ENCODE peak calls at places on chromosomes 1 and 21, in five cellular contexts. F is T-cell, Z is NCI-H146, L is cardiac fibroblast, O is nucleus accumbens. X is an unnamed sample.

GRCh38 chr1:44326066-44326701 is 28.9 kb downstream of the ERI3 start:
- DNase-seq in F (no peak), Z (no peak), L (peak; percentile 8), O (no peak), X (no peak)

GRCh38 chr1:157363660-157364140 is 188.6 kb downstream of the FCRL5 start:
- DNase-seq in F (no peak), Z (peak; percentile 44), L (peak; percentile 48), O (no peak), X (peak; percentile 79)

GRCh38 chr1:179798213-179798863 is 55.2 kb downstream of the FAM163A start:
- DNase-seq in F (no peak), Z (no peak), L (no peak), O (no peak), X (no peak)

GRCh38 chr1:102891868-102892625 is 216.3 kb downstream of the COL11A1 start:
- DNase-seq in F (no peak), Z (no peak), L (peak; percentile 86), O (no peak), X (no peak)

GRCh38 chr1:98732985-98733781 is 71.7 kb downstream of the SNX7 start:
- DNase-seq in F (no peak), Z (no peak), L (no peak), O (no peak), X (peak; percentile 92)

GRCh38 chr1:3055051-3055450 is 14.0 kb upstream of the PRDM16 start:
- DNase-seq in F (no peak), Z (no peak), L (no peak), O (no peak), X (no peak)

GRCh38 chr1:63024132-63024531 is 240.2 kb downstream of the ATG4C start:
- DNase-seq in F (no peak), Z (no peak), L (no peak), O (no peak), X (peak; percentile 70)

GRCh38 chr1:212488436-212489283 is 55.9 kb downstream of the NENF start:
- DNase-seq in F (no peak), Z (peak; percentile 39), L (peak; percentile 91), O (no peak), X (peak; percentile 99)

GRCh38 chr1:53641481-53642214 is 97.3 kb downstream of the GLIS1 start:
- DNase-seq in F (no peak), Z (no peak), L (no peak), O (no peak), X (no peak)

GRCh38 chr1:27253611-27254010 is 19.2 kb downstream of the WDTC1 start:
- DNase-seq in F (no peak), Z (no peak), L (no peak), O (no peak), X (no peak)

GRCh38 chr21:22855581-22855980 is 1857.4 kb downstream of the NCAM2 start:
- DNase-seq in F (no peak), Z (no peak), L (no peak), O (no peak), X (peak; percentile 27)

GRCh38 chr1:203287896-203288295 is 17.4 kb upstream of the BTG2 start:
- DNase-seq in F (no peak), Z (no peak), L (no peak), O (no peak), X (no peak)

GRCh38 chr1:245225267-245225666 is 70.5 kb downstream of the KIF26B start:
- DNase-seq in F (no peak), Z (no peak), L (peak; percentile 25), O (no peak), X (no peak)

GRCh38 chr21:15094706-15095105 is 29.9 kb upstream of the NRIP1 start:
- DNase-seq in F (no peak), Z (no peak), L (no peak), O (no peak), X (no peak)

GRCh38 chr1:159188375-159188788 is 16.3 kb upstream of the ACKR1 start:
- DNase-seq in F (no peak), Z (no peak), L (peak; percentile 51), O (peak; percentile 30), X (peak; percentile 91)

GRCh38 chr21:45421846-45422775 is 17.1 kb downstream of the COL18A1 start:
- DNase-seq in F (no peak), Z (no peak), L (no peak), O (no peak), X (no peak)

GRCh38 chr1:66834926-66835325 is 33.9 kb upstream of the INSL5 start:
- DNase-seq in F (no peak), Z (no peak), L (no peak), O (no peak), X (no peak)

GRCh38 chr21:17270234-17270633 is 242.6 kb upstream of the CXADR start:
- DNase-seq in F (no peak), Z (no peak), L (peak; percentile 80), O (no peak), X (peak; percentile 68)

GRCh38 chr1:214123061-214123784 is 135.4 kb downstream of the PROX1 start:
- DNase-seq in F (peak; percentile 15), Z (peak; percentile 87), L (peak; percentile 79), O (no peak), X (peak; percentile 95)

GRCh38 chr1:193558491-193559028 is 372.1 kb upstream of the B3GALT2 start:
- DNase-seq in F (no peak), Z (no peak), L (peak; percentile 87), O (no peak), X (peak; percentile 50)

GRCh38 chr1:11462224-11462923 is 16.6 kb upstream of the DISP3 start:
- DNase-seq in F (no peak), Z (no peak), L (no peak), O (no peak), X (no peak)

GRCh38 chr1:172425339-172425738 is 4.9 kb downstream of the C1orf105 start:
- DNase-seq in F (no peak), Z (no peak), L (no peak), O (no peak), X (no peak)

GRCh38 chr21:46062471-46063211 is 35.3 kb upstream of the COL6A2 start:
- DNase-seq in F (no peak), Z (no peak), L (no peak), O (no peak), X (no peak)

GRCh38 chr1:2206813-2207488 is 12.4 kb upstream of the FAAP20 start:
- DNase-seq in F (no peak), Z (no peak), L (no peak), O (no peak), X (no peak)

GRCh38 chr1:44792736-44793502 is 4.9 kb upstream of the BEST4 start:
- DNase-seq in F (no peak), Z (no peak), L (no peak), O (no peak), X (no peak)

GRCh38 chr1:1239624-1240347 is 6.7 kb downstream of the C1QTNF12 start:
- DNase-seq in F (no peak), Z (no peak), L (no peak), O (no peak), X (peak; percentile 39)

GRCh38 chr1:188241629-188242028 is 1412.9 kb downstream of the PLA2G4A start:
- DNase-seq in F (no peak), Z (no peak), L (no peak), O (no peak), X (no peak)

GRCh38 chr1:2196901-2197638 is 2.5 kb upstream of the FAAP20 start:
- DNase-seq in F (no peak), Z (no peak), L (no peak), O (no peak), X (no peak)

GRCh38 chr1:34929853-34930701 is 627 bp upstream of the DLGAP3 start:
- DNase-seq in F (no peak), Z (peak; percentile 50), L (no peak), O (no peak), X (peak; percentile 64)

GRCh38 chr1:35544976-35545375 is 12.2 kb downstream of the KIAA0319L start:
- DNase-seq in F (peak; percentile 51), Z (peak; percentile 49), L (peak; percentile 80), O (no peak), X (peak; percentile 78)

GRCh38 chr1:164515932-164516331 is 43.1 kb upstream of the PBX1 start:
- DNase-seq in F (no peak), Z (no peak), L (peak; percentile 37), O (no peak), X (no peak)

GRCh38 chr1:8966606-8967005 is 20.9 kb downstream of the CA6 start:
- DNase-seq in F (no peak), Z (no peak), L (no peak), O (no peak), X (no peak)

GRCh38 chr1:199522936-199523335 is 504.6 kb upstream of the NR5A2 start:
- DNase-seq in F (no peak), Z (no peak), L (no peak), O (no peak), X (no peak)

GRCh38 chr1:109634292-109634691 is 14.7 kb downstream of the AMPD2 start:
- DNase-seq in F (no peak), Z (no peak), L (no peak), O (no peak), X (no peak)